ENCODE peak calls at places on chromosomes 6 and 20, in ten cellular contexts. I is right lobe of liver; U is fibroblast of lung; J is OCI-LY7; D is heart right ventricle; Q is tibial nerve; K is CD4-positive, CD25-positive, alpha-beta regulatory T cell; M is CD8-positive, alpha-beta T cell; N is PC-3; X is heart left ventricle. Z is an unnamed sample.

GRCh38 chr20:37526839-37527637 is 638 bp downstream of the BLCAP start:
- DNase-seq in I (no peak), U (peak; percentile 36), J (no peak), D (peak; percentile 20), Q (no peak), K (no peak), M (no peak), N (peak; percentile 33), X (no peak), Z (peak; percentile 69)

GRCh38 chr20:57547250-57547649 is 13.7 kb upstream of the PCK1 start:
- DNase-seq in I (no peak), U (peak; percentile 4), J (no peak), D (no peak), Q (no peak), K (no peak), M (no peak), N (peak; percentile 89), X (no peak), Z (no peak)

GRCh38 chr6:84789170-84789569 is 24.8 kb upstream of the TBX18 start:
- DNase-seq in I (no peak), U (no peak), J (no peak), D (no peak), Q (no peak), K (no peak), M (no peak), N (no peak), X (no peak), Z (no peak)

GRCh38 chr6:2688416-2689064 is 62.2 kb downstream of the MYLK4 start:
- DNase-seq in I (no peak), U (peak; percentile 77), J (no peak), D (no peak), Q (no peak), K (peak; percentile 4), M (no peak), N (peak; percentile 91), X (peak; percentile 36), Z (no peak)

GRCh38 chr6:136767103-136767502 is 25.2 kb downstream of the MAP3K5 start:
- DNase-seq in I (no peak), U (no peak), J (no peak), D (no peak), Q (no peak), K (no peak), M (no peak), N (no peak), X (no peak), Z (no peak)

GRCh38 chr6:34680802-34681515 is 15.6 kb downstream of the ILRUN start:
- DNase-seq in I (no peak), U (peak; percentile 80), J (no peak), D (no peak), Q (no peak), K (no peak), M (no peak), N (peak; percentile 61), X (no peak), Z (no peak)

GRCh38 chr6:113871975-113872374 is 14.8 kb downstream of the MARCKS start:
- DNase-seq in I (no peak), U (no peak), J (no peak), D (no peak), Q (no peak), K (no peak), M (no peak), N (no peak), X (no peak), Z (no peak)

GRCh38 chr6:167122827-167123657 is at the start of gene CCR6:
- DNase-seq in I (no peak), U (no peak), J (peak; percentile 35), D (no peak), Q (no peak), K (peak; percentile 27), M (no peak), N (no peak), X (no peak), Z (no peak)

DNA sequence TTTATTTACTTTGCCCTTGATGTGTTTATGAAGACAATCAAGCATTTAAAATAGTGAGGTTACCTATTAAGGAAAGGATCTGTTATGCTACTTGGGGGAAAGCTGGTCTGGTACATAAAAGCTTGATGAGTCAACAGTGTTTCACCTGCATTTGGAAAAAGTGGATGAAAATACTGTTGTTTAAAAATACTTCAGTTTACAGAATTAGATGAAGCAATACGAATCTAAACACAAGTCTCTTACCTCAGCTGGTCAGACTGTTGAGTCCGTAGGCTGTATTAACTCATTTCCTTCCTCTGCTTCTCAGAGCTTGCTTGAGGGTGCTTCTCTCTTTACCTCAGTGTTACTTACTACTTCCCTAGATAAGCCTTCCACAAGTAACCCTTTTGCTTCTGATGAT is 36.1 kb downstream of the NKX2-4 start:
- DNase-seq in I (no peak), U (peak; percentile 16), J (no peak), D (no peak), Q (no peak), K (no peak), M (no peak), N (peak; percentile 8), X (no peak), Z (no peak)
- H3K36me3 ChIP-seq in I (peaks cover 4% of the 10 kb centered on the region), U (peaks cover 10% of the 10 kb centered on the region), J (peaks cover 91% of the 10 kb centered on the region), D (peaks cover 78% of the 10 kb centered on the region), Q (peaks cover 7% of the 10 kb centered on the region), K (peaks cover 63% of the 10 kb centered on the region), M (peaks cover 25% of the 10 kb centered on the region), N (peaks cover 51% of the 10 kb centered on the region), X (peaks cover 85% of the 10 kb centered on the region), Z (peaks cover 73% of the 10 kb centered on the region)

DNA sequence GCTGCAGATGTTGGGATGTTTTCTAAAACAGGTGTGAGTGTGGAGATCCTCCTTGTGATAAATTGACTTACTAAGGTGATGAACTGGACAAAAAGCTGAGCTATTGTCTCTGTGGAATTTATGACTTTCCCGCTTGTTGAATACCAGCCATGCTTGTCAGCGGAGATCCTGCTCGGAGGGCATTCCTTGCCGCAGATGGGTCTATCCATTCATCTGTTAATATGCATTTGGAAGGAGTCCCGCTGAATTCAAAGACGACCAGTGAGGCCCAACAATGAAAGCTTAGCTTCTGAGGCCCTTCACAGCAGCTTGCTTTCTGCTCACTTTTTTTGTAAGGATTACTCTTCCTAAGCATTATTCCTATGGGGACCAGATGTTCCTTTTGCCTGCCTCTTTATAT is 124.9 kb downstream of the TIAM2 start:
- DNase-seq in I (no peak), U (no peak), J (no peak), D (no peak), Q (no peak), K (no peak), M (no peak), N (no peak), X (no peak), Z (no peak)
- H3K27ac ChIP-seq in I (no peak overlapping the region), U (no peak overlapping the region), J (no peak overlapping the region), D (no peak overlapping the region), Q (no peak overlapping the region), K (no peak overlapping the region), M (no peak overlapping the region), N (no peak overlapping the region), X (no peak overlapping the region), Z (no peak overlapping the region)

GRCh38 chr20:45426621-45427020 is 10.7 kb downstream of the PIGT start:
- DNase-seq in I (no peak), U (no peak), J (no peak), D (no peak), Q (no peak), K (no peak), M (no peak), N (no peak), X (no peak), Z (no peak)

GRCh38 chr20:45420125-45420524 is 4.2 kb downstream of the PIGT start:
- DNase-seq in I (no peak), U (no peak), J (no peak), D (no peak), Q (no peak), K (no peak), M (no peak), N (no peak), X (no peak), Z (no peak)

GRCh38 chr20:45425561-45425960 is 9.6 kb downstream of the PIGT start:
- DNase-seq in I (no peak), U (no peak), J (no peak), D (no peak), Q (no peak), K (no peak), M (no peak), N (no peak), X (no peak), Z (no peak)

GRCh38 chr20:45427236-45428149 is 11.6 kb downstream of the PIGT start:
- DNase-seq in I (no peak), U (no peak), J (no peak), D (no peak), Q (no peak), K (no peak), M (no peak), N (no peak), X (peak; percentile 52), Z (no peak)

DNA sequence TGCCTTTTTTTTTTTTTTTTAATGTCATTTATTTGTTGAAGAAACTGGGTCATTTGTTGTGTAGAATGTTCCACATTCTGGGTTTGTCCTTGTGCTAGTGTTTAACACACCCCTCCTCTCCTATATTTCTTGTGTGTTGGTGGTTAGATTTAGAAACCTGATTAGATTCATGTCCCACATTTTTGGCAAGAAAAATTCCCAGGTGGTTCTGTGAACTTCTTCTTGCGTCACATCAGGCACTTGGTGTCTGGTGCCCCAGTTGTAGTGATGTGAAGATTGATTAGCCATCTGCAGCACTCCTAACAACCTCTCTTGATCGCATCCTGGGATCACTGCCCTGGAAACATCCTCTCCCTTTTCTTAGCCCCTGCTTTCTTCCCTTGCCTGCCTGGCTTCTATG is 7.8 kb downstream of the PIGT start:
- DNase-seq in I (no peak), U (no peak), J (no peak), D (no peak), Q (no peak), K (no peak), M (no peak), N (no peak), X (no peak), Z (no peak)
- H3K36me3 ChIP-seq in I (peaks cover 9% of the 10 kb centered on the region), U (peaks cover 20% of the 10 kb centered on the region), J (peaks cover 89% of the 10 kb centered on the region), D (peaks cover 60% of the 10 kb centered on the region), Q (peaks cover 30% of the 10 kb centered on the region), K (peaks cover 69% of the 10 kb centered on the region), M (peaks cover 55% of the 10 kb centered on the region), N (peaks cover 51% of the 10 kb centered on the region), X (peaks cover 69% of the 10 kb centered on the region), Z (peaks cover 67% of the 10 kb centered on the region)

GRCh38 chr6:134217516-134218140 is 100.3 kb downstream of the SGK1 start:
- DNase-seq in I (no peak), U (no peak), J (no peak), D (no peak), Q (no peak), K (no peak), M (no peak), N (no peak), X (no peak), Z (no peak)

GRCh38 chr6:134221250-134221649 is 96.7 kb downstream of the SGK1 start:
- DNase-seq in I (no peak), U (no peak), J (no peak), D (no peak), Q (no peak), K (no peak), M (no peak), N (no peak), X (no peak), Z (no peak)

GRCh38 chr6:134216304-134217029 is 101.4 kb downstream of the SGK1 start:
- DNase-seq in I (no peak), U (no peak), J (peak; percentile 66), D (no peak), Q (no peak), K (no peak), M (no peak), N (no peak), X (no peak), Z (no peak)

GRCh38 chr6:134211297-134211696 is 106.6 kb downstream of the SGK1 start:
- DNase-seq in I (no peak), U (no peak), J (no peak), D (no peak), Q (no peak), K (no peak), M (no peak), N (no peak), X (no peak), Z (no peak)

DNA sequence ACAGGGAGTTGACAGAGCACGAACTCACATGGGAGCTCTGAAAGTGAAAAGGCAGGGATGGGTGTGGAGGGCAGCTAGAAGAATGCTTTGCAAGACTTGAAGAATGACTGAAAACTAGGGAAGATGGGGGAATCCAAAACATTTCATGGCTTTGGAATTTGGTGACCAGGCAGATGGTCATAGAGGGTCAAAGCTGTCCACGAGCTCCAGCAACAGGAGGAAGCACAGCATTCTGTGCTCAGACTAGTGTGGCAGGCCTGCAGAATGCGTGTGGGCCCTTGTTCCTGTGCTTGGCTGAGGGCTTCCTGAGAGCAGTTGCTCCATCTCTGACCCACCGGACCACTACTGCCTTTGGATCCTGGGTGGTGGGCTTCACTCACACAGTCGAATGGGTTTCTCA is 100.8 kb downstream of the SGK1 start:
- DNase-seq in I (no peak), U (no peak), J (no peak), D (no peak), Q (no peak), K (no peak), M (no peak), N (no peak), X (no peak), Z (no peak)
- H3K27ac ChIP-seq in I (no peak overlapping the region), U (no peak overlapping the region), J (no peak overlapping the region), D (no peak overlapping the region), Q (peak overlapping the region; percentile 12), K (no peak overlapping the region), M (no peak overlapping the region), N (no peak overlapping the region), X (no peak overlapping the region), Z (peak overlapping the region; percentile 47)